ENCODE peak calls at places on chromosomes 12 and 14, in eight cellular contexts. E, O, N, Y, Z, F, G and W are unnamed samples.
A peak's percentile ranks its signal among the peaks of the same experiment; 100 is the strongest.

GRCh38 chr12:31740618-31741017 is 11.8 kb upstream of the AMN1 start:
- DNase-seq in O (no peak), F (no peak), N (no peak), Y (no peak), Z (no peak), G (no peak), E (no peak), W (no peak)

GRCh38 chr12:89731064-89731463 is 22.4 kb upstream of the ATP2B1 start:
- DNase-seq in E (no peak), Y (no peak), Z (no peak), G (peak; percentile 36), F (no peak), O (peak; percentile 35), N (no peak), W (no peak)

GRCh38 chr12:13152756-13153155 is 43.8 kb upstream of the EMP1 start:
- DNase-seq in Z (no peak), F (no peak), E (no peak), Y (no peak), G (no peak), O (no peak), N (no peak), W (no peak)

GRCh38 chr12:26768611-26769603 is 64.1 kb downstream of the ITPR2 start:
- DNase-seq in O (no peak), F (no peak), Y (peak; percentile 48), G (no peak), E (no peak), Z (no peak), N (no peak), W (no peak)

GRCh38 chr12:59472273-59472672 is 123.6 kb upstream of the SLC16A7 start:
- DNase-seq in E (no peak), Y (no peak), G (no peak), O (no peak), Z (no peak), N (no peak), F (no peak), W (no peak)

GRCh38 chr14:44988694-44989093 is 26.7 kb downstream of the TOGARAM1 start:
- DNase-seq in F (no peak), O (no peak), E (peak; percentile 25), N (no peak), G (no peak), Z (no peak), Y (no peak), W (no peak)

GRCh38 chr12:71958993-71959588 is 20.4 kb downstream of the TPH2 start:
- DNase-seq in O (peak; percentile 79), N (no peak), E (no peak), F (no peak), G (peak; percentile 1), Y (no peak), Z (no peak), W (peak; percentile 5)

GRCh38 chr12:101663298-101663697 is 34.1 kb upstream of the CHPT1 start:
- DNase-seq in Z (no peak), Y (no peak), E (no peak), N (no peak), G (no peak), O (no peak), F (no peak), W (no peak)

GRCh38 chr12:42588981-42589464 is 523 bp downstream of the PRICKLE1 start:
- DNase-seq in E (peak; percentile 55), Y (peak; percentile 56), N (no peak), Z (no peak), G (peak; percentile 38), O (peak; percentile 38), F (peak; percentile 66), W (no peak)

GRCh38 chr12:55847033-55847432 is 4.3 kb upstream of the MMP19 start:
- DNase-seq in G (peak; percentile 78), E (no peak), Y (no peak), O (peak; percentile 83), N (peak; percentile 41), F (no peak), Z (peak; percentile 36), W (no peak)

GRCh38 chr12:61043838-61044237 is 1216.4 kb upstream of the USP15 start:
- DNase-seq in F (no peak), Z (no peak), G (no peak), O (no peak), Y (no peak), E (no peak), N (no peak), W (no peak)

GRCh38 chr12:120327593-120327992 is at the start of gene PLA2G1B:
- DNase-seq in N (no peak), E (no peak), O (no peak), G (no peak), F (no peak), Z (no peak), Y (no peak), W (no peak)

GRCh38 chr12:10716704-10717315 is 6.3 kb downstream of the YBX3 start:
- DNase-seq in N (peak; percentile 69), Z (peak; percentile 62), Y (peak; percentile 87), G (peak; percentile 93), E (peak; percentile 67), O (peak; percentile 92), F (peak; percentile 78), W (peak; percentile 84)

GRCh38 chr12:27828196-27828595 is 48.2 kb upstream of the MANSC4 start:
- DNase-seq in N (no peak), F (no peak), O (peak; percentile 52), E (no peak), Z (no peak), G (no peak), Y (no peak), W (no peak)

GRCh38 chr14:36226164-36226563 is 49.6 kb upstream of the PTCSC3 start:
- DNase-seq in Z (no peak), Y (no peak), O (peak; percentile 25), E (no peak), F (no peak), G (no peak), N (no peak), W (no peak)

GRCh38 chr14:100523131-100523530 is 64.1 kb downstream of the BEGAIN start:
- DNase-seq in G (no peak), E (no peak), O (no peak), Y (no peak), N (peak; percentile 16), F (no peak), Z (no peak), W (no peak)
- TF ChIP-seq CTCF in G (no peak), E (no peak), O (no peak), Y (no peak), N (no peak), F (no peak), Z (no peak), W (no peak)

GRCh38 chr12:51377099-51377984 is 13.9 kb downstream of the GALNT6 start:
- DNase-seq in F (no peak), Y (no peak), E (no peak), O (no peak), N (no peak), G (peak; percentile 26), Z (no peak), W (no peak)
- TF ChIP-seq CTCF in F (no peak), Y (no peak), E (no peak), O (no peak), N (no peak), G (no peak), Z (no peak), W (no peak)

GRCh38 chr14:92481811-92482559 is 31.6 kb upstream of the RIN3 start:
- DNase-seq in F (no peak), Y (no peak), G (no peak), E (no peak), Z (no peak), O (no peak), N (no peak), W (no peak)

GRCh38 chr14:92484132-92484823 is 29.3 kb upstream of the RIN3 start:
- DNase-seq in N (no peak), Z (no peak), G (no peak), F (no peak), E (no peak), O (no peak), Y (no peak), W (no peak)

GRCh38 chr14:92482621-92483319 is 30.8 kb upstream of the RIN3 start:
- DNase-seq in G (no peak), Z (no peak), Y (no peak), O (no peak), E (no peak), N (no peak), F (no peak), W (no peak)

GRCh38 chr14:92480856-92481255 is 32.7 kb upstream of the RIN3 start:
- DNase-seq in O (no peak), E (no peak), F (no peak), Y (no peak), N (no peak), G (no peak), Z (no peak), W (no peak)

DNA sequence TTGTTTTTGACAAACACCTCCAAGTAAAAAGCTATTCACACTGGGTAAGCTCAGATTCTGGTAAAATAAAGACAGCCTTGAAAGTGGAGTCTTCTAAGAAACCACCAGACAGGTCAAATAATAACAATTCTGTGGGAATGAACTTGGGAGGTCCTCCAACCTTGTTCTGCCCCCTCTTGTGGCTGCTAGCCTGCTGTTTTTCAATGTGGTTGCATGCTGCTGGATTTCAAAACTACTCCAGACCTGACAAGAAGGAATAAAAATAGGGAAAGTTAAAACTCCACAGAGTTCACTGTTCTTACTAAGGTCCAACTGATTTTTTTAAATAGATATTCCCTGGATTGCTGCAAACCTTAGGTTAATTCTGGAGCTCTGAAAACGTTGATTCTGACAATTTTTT is 32.2 kb upstream of the RIN3 start:
- DNase-seq in Y (no peak), Z (no peak), F (no peak), E (no peak), G (peak; percentile 57), O (peak; percentile 64), N (no peak), W (no peak)
- TF ChIP-seq CTCF in Y (no peak), Z (peak; percentile 68), F (no peak), E (no peak), G (peak; percentile 56), O (peak; percentile 42), N (no peak), W (peak; percentile 57)

GRCh38 chr12:5392961-5393360 is 38.9 kb upstream of the NTF3 start:
- DNase-seq in Y (no peak), E (no peak), F (no peak), O (no peak), Z (no peak), N (no peak), G (no peak), W (no peak)

GRCh38 chr12:5390174-5390799 is 41.6 kb upstream of the NTF3 start:
- DNase-seq in E (no peak), F (no peak), G (no peak), Z (no peak), N (no peak), Y (no peak), O (no peak), W (no peak)

GRCh38 chr12:5388581-5389535 is 43.0 kb upstream of the NTF3 start:
- DNase-seq in G (no peak), E (no peak), F (no peak), N (no peak), Z (no peak), O (peak; percentile 18), Y (no peak), W (peak; percentile 19)

GRCh38 chr12:5395443-5396401 is 36.2 kb upstream of the NTF3 start:
- DNase-seq in E (no peak), F (no peak), G (no peak), O (no peak), N (no peak), Z (no peak), Y (no peak), W (no peak)

DNA sequence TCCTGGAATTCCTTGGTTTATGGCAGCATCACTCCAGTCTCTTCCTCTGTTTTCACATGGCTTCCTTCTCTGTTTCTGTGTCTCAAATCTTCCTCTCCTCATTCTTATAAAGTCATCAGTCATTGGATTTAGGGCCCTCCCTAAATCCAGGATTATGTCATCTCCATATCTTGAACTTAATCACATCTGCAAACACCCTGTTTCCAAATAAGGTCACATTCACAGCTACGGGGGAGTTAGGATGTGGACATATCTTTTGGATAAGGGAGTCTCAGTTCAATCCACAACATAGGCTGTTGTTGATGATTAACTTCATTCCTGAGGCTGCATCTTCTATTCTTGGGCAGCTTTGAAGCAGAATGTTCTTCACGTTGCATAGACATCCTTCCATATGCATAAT is 40.3 kb upstream of the NTF3 start:
- DNase-seq in Z (no peak), Y (no peak), G (peak; percentile 2), O (peak; percentile 21), E (no peak), N (no peak), F (no peak), W (no peak)
- TF ChIP-seq CTCF in Z (no peak), Y (no peak), G (no peak), O (no peak), E (no peak), N (no peak), F (no peak), W (no peak)